ENCODE peak calls at places on chromosomes 2 and 18, in nine cellular contexts. One of them, this sample, is unnamed.

GRCh38 chr2:11748018-11748860 is 1.8 kb downstream of the LPIN1 start:
- DNase-seq in Calu3: no peak
- DNase-seq in upper lobe of right lung: no peak
- DNase-seq in OCI-LY7: peak; percentile 43
- DNase-seq in stromal cell of bone marrow: no peak
- DNase-seq in RWPE1: no peak
- DNase-seq in choroid plexus epithelial cell: no peak
- DNase-seq in SHP77: no peak
- DNase-seq in Daoy: no peak
- DNase-seq in this sample: no peak

GRCh38 chr2:21142149-21142548 is 18.4 kb downstream of the TDRD15 start:
- DNase-seq in Calu3: no peak
- DNase-seq in upper lobe of right lung: no peak
- DNase-seq in OCI-LY7: no peak
- DNase-seq in stromal cell of bone marrow: no peak
- DNase-seq in RWPE1: no peak
- DNase-seq in choroid plexus epithelial cell: no peak
- DNase-seq in SHP77: no peak
- DNase-seq in Daoy: no peak
- DNase-seq in this sample: no peak

GRCh38 chr18:78814321-78814720 is 165.3 kb upstream of the SALL3 start:
- DNase-seq in Calu3: no peak
- DNase-seq in upper lobe of right lung: no peak
- DNase-seq in OCI-LY7: no peak
- DNase-seq in stromal cell of bone marrow: no peak
- DNase-seq in RWPE1: no peak
- DNase-seq in choroid plexus epithelial cell: no peak
- DNase-seq in SHP77: no peak
- DNase-seq in Daoy: no peak
- DNase-seq in this sample: no peak

GRCh38 chr2:105737980-105738657 is 6.6 kb upstream of the NCK2 start:
- DNase-seq in Calu3: no peak
- DNase-seq in upper lobe of right lung: no peak
- DNase-seq in OCI-LY7: no peak
- DNase-seq in stromal cell of bone marrow: no peak
- DNase-seq in RWPE1: no peak
- DNase-seq in choroid plexus epithelial cell: no peak
- DNase-seq in SHP77: no peak
- DNase-seq in Daoy: no peak
- DNase-seq in this sample: no peak

GRCh38 chr18:58067611-58068010 is 23.6 kb downstream of the NEDD4L start:
- DNase-seq in Calu3: no peak
- DNase-seq in upper lobe of right lung: no peak
- DNase-seq in OCI-LY7: no peak
- DNase-seq in stromal cell of bone marrow: no peak
- DNase-seq in RWPE1: no peak
- DNase-seq in choroid plexus epithelial cell: no peak
- DNase-seq in SHP77: no peak
- DNase-seq in Daoy: no peak
- DNase-seq in this sample: no peak

GRCh38 chr2:144886847-144887246 is 366.9 kb upstream of the ZEB2 start:
- DNase-seq in Calu3: no peak
- DNase-seq in upper lobe of right lung: no peak
- DNase-seq in OCI-LY7: no peak
- DNase-seq in stromal cell of bone marrow: peak; percentile 61
- DNase-seq in RWPE1: no peak
- DNase-seq in choroid plexus epithelial cell: no peak
- DNase-seq in SHP77: no peak
- DNase-seq in Daoy: no peak
- DNase-seq in this sample: no peak

GRCh38 chr2:30709516-30709915 is 97.7 kb downstream of the CAPN13 start:
- DNase-seq in Calu3: no peak
- DNase-seq in upper lobe of right lung: peak; percentile 40
- DNase-seq in OCI-LY7: no peak
- DNase-seq in stromal cell of bone marrow: no peak
- DNase-seq in RWPE1: no peak
- DNase-seq in choroid plexus epithelial cell: no peak
- DNase-seq in SHP77: no peak
- DNase-seq in Daoy: no peak
- DNase-seq in this sample: no peak

GRCh38 chr2:227671170-227671887 is 4.7 kb downstream of the SCYGR5 start:
- DNase-seq in Calu3: no peak
- DNase-seq in upper lobe of right lung: no peak
- DNase-seq in OCI-LY7: no peak
- DNase-seq in stromal cell of bone marrow: no peak
- DNase-seq in RWPE1: no peak
- DNase-seq in choroid plexus epithelial cell: no peak
- DNase-seq in SHP77: no peak
- DNase-seq in Daoy: no peak
- DNase-seq in this sample: no peak

GRCh38 chr2:203869610-203870042 is 2.1 kb downstream of the CTLA4 start:
- DNase-seq in Calu3: no peak
- DNase-seq in upper lobe of right lung: no peak
- DNase-seq in OCI-LY7: no peak
- DNase-seq in stromal cell of bone marrow: no peak
- DNase-seq in RWPE1: no peak
- DNase-seq in choroid plexus epithelial cell: no peak
- DNase-seq in SHP77: no peak
- DNase-seq in Daoy: no peak
- DNase-seq in this sample: no peak

GRCh38 chr2:162435157-162435556 is 91.2 kb downstream of the GCA start:
- DNase-seq in Calu3: no peak
- DNase-seq in upper lobe of right lung: no peak
- DNase-seq in OCI-LY7: no peak
- DNase-seq in stromal cell of bone marrow: no peak
- DNase-seq in RWPE1: no peak
- DNase-seq in choroid plexus epithelial cell: no peak
- DNase-seq in SHP77: no peak
- DNase-seq in Daoy: no peak
- DNase-seq in this sample: no peak

GRCh38 chr2:72149556-72150156 is 2.0 kb upstream of the CYP26B1 start:
- DNase-seq in Calu3: no peak
- DNase-seq in upper lobe of right lung: peak; percentile 63
- DNase-seq in OCI-LY7: no peak
- DNase-seq in stromal cell of bone marrow: no peak
- DNase-seq in RWPE1: no peak
- DNase-seq in choroid plexus epithelial cell: no peak
- DNase-seq in SHP77: no peak
- DNase-seq in Daoy: peak; percentile 34
- DNase-seq in this sample: no peak

GRCh38 chr2:241567776-241568175 is 9.2 kb downstream of the BOK start:
- DNase-seq in Calu3: no peak
- DNase-seq in upper lobe of right lung: peak; percentile 25
- DNase-seq in OCI-LY7: no peak
- DNase-seq in stromal cell of bone marrow: no peak
- DNase-seq in RWPE1: no peak
- DNase-seq in choroid plexus epithelial cell: no peak
- DNase-seq in SHP77: no peak
- DNase-seq in Daoy: no peak
- DNase-seq in this sample: no peak

GRCh38 chr2:207333599-207334308 is 168.0 kb upstream of the KLF7 start:
- DNase-seq in Calu3: no peak
- DNase-seq in upper lobe of right lung: no peak
- DNase-seq in OCI-LY7: no peak
- DNase-seq in stromal cell of bone marrow: no peak
- DNase-seq in RWPE1: no peak
- DNase-seq in choroid plexus epithelial cell: no peak
- DNase-seq in SHP77: no peak
- DNase-seq in Daoy: peak; percentile 31
- DNase-seq in this sample: no peak